ENCODE peak calls at places on chromosomes 13 and 19, in seven cellular contexts. M, A, W, J, G, D and P are unnamed samples. For H3K4me1, the result is how much of the 10 kb centered on the place peaks cover.

GRCh38 chr13:41785402-41786142 is 175.3 kb downstream of the VWA8 start:
- DNase-seq in J (no peak), A (no peak), G (no peak), M (no peak), W (no peak), D (no peak), P (no peak)

GRCh38 chr13:97200081-97200942 is 21.8 kb upstream of the MBNL2 start:
- DNase-seq in A (no peak), M (no peak), D (no peak), J (no peak), G (no peak), W (no peak), P (no peak)

GRCh38 chr13:73849292-73849691 is 284.9 kb downstream of the KLF12 start:
- DNase-seq in J (peak), G (peak), M (peak), W (peak), A (no peak), D (peak), P (peak)

GRCh38 chr13:18995259-18995873 is 186.3 kb downstream of the TUBA3C start:
- DNase-seq in D (no peak), A (no peak), G (no peak), J (no peak), W (no peak), M (no peak), P (no peak)

GRCh38 chr13:34145061-34145460 is 327.1 kb downstream of the RFC3 start:
- DNase-seq in A (no peak), G (no peak), J (no peak), M (no peak), W (no peak), D (no peak), P (no peak)

GRCh38 chr13:19071161-19071936 is 110.3 kb downstream of the TUBA3C start:
- DNase-seq in G (no peak), M (no peak), J (no peak), W (no peak), A (no peak), D (no peak), P (no peak)

GRCh38 chr19:29675120-29675649 is 9.9 kb downstream of the PLEKHF1 start:
- DNase-seq in M (no peak), W (no peak), D (no peak), A (no peak), J (no peak), G (no peak), P (no peak)

GRCh38 chr19:19630062-19630414 is 2.0 kb upstream of the LPAR2 start:
- DNase-seq in D (no peak), M (no peak), A (no peak), W (no peak), J (no peak), G (no peak), P (no peak)

GRCh38 chr19:51710163-51710562 is 13.6 kb downstream of the HAS1 start:
- DNase-seq in J (peak), G (no peak), D (no peak), A (no peak), W (no peak), M (no peak), P (no peak)

GRCh38 chr13:79765331-79765730 is 284.4 kb downstream of the NDFIP2 start:
- DNase-seq in M (no peak), A (no peak), G (no peak), J (no peak), W (no peak), D (no peak), P (no peak)

GRCh38 chr13:35140321-35140720 is 198.3 kb downstream of the NBEA start:
- DNase-seq in M (no peak), W (no peak), A (no peak), J (no peak), D (no peak), G (no peak), P (no peak)

GRCh38 chr19:3708207-3708931 is at the start of gene TJP3:
- DNase-seq in D (peak), W (no peak), A (peak), M (peak), J (peak), G (peak), P (no peak)

GRCh38 chr19:5445667-5446066 is 9.6 kb upstream of the ZNRF4 start:
- DNase-seq in W (no peak), J (no peak), G (no peak), M (peak), D (no peak), A (peak), P (no peak)

GRCh38 chr13:45861352-45861751 is 9.8 kb upstream of the SIAH3 start:
- DNase-seq in D (no peak), W (no peak), G (no peak), M (peak), A (peak), J (no peak), P (no peak)

GRCh38 chr19:46471116-46471733 is at the start of gene PNMA8A:
- DNase-seq in D (no peak), J (peak), A (no peak), M (no peak), G (no peak), W (peak), P (no peak)

GRCh38 chr13:112974125-112974524 is 5.1 kb downstream of the MCF2L start:
- DNase-seq in A (no peak), W (no peak), G (no peak), J (no peak), D (no peak), M (no peak), P (no peak)

GRCh38 chr13:99352351-99353271 is 45.4 kb upstream of the GPR183 start:
- DNase-seq in J (no peak), A (no peak), M (no peak), G (no peak), W (no peak), D (no peak), P (no peak)

GRCh38 chr19:22783651-22784050 is 300 bp downstream of the ZNF99 start:
- DNase-seq in J (no peak), W (no peak), A (no peak), D (no peak), M (no peak), G (no peak), P (no peak)

GRCh38 chr13:43016226-43016625 is 7.2 kb upstream of the DNAJC15 start:
- DNase-seq in W (no peak), J (no peak), M (no peak), G (no peak), D (no peak), A (no peak), P (no peak)

GRCh38 chr13:32253911-32254399 is 61.2 kb downstream of the ZAR1L start:
- DNase-seq in M (no peak), J (no peak), G (no peak), A (no peak), W (no peak), D (no peak), P (no peak)

GRCh38 chr19:38837656-38838121 is 6.1 kb upstream of the ECH1 start:
- DNase-seq in G (peak), A (peak), M (peak), J (no peak), D (no peak), W (no peak), P (no peak)

GRCh38 chr19:15448778-15449619 is 757 bp downstream of the WIZ start:
- DNase-seq in A (no peak), W (no peak), D (no peak), G (no peak), J (no peak), M (no peak), P (peak)

GRCh38 chr13:97583884-97584497 is 150.0 kb downstream of the RAP2A start:
- DNase-seq in A (no peak), M (no peak), D (no peak), G (no peak), W (no peak), J (no peak), P (no peak)

GRCh38 chr13:110428281-110428680 is 121.2 kb downstream of the COL4A2 start:
- DNase-seq in M (no peak), G (no peak), D (no peak), J (no peak), A (no peak), W (no peak), P (no peak)

GRCh38 chr13:100432611-100433010 is 156.0 kb downstream of the GGACT start:
- DNase-seq in M (no peak), G (no peak), J (no peak), W (no peak), A (no peak), D (no peak), P (no peak)

GRCh38 chr13:20814224-20814910 is 40.6 kb upstream of the EEF1AKMT1 start:
- DNase-seq in M (peak), W (no peak), J (peak), A (peak), D (no peak), G (peak), P (no peak)

GRCh38 chr19:6778386-6778785 is 5.9 kb downstream of the VAV1 start:
- DNase-seq in D (peak), W (no peak), A (no peak), G (no peak), J (no peak), M (no peak), P (peak)

GRCh38 chr13:77184455-77184854 is 142.4 kb downstream of the MYCBP2 start:
- DNase-seq in W (no peak), A (peak), G (no peak), M (no peak), J (no peak), D (peak), P (peak)

GRCh38 chr13:77176350-77176749 is 149.4 kb upstream of the FBXL3 start:
- DNase-seq in D (no peak), A (peak), M (peak), G (no peak), J (peak), W (no peak), P (no peak)

GRCh38 chr13:77185721-77186120 is 141.2 kb downstream of the MYCBP2 start:
- DNase-seq in J (no peak), A (peak), G (no peak), M (no peak), D (no peak), W (no peak), P (no peak)

GRCh38 chr13:77177646-77178045 is 149.2 kb downstream of the MYCBP2 start:
- DNase-seq in G (no peak), J (no peak), A (peak), W (no peak), M (no peak), D (no peak), P (no peak)

GRCh38 chr13:77180011-77180410 is 146.9 kb downstream of the MYCBP2 start:
- DNase-seq in M (no peak), W (no peak), G (no peak), D (no peak), J (no peak), A (no peak), P (no peak)
- TF ChIP-seq CTCF in M (no peak), W (no peak), G (no peak), D (no peak), J (no peak), A (no peak), P (no peak)

GRCh38 chr13:107271226-107271625 is 703.3 kb upstream of the ARGLU1 start:
- DNase-seq in J (peak), W (peak), A (no peak), D (no peak), G (no peak), M (peak), P (no peak)

GRCh38 chr13:107266657-107267056 is 698.7 kb upstream of the ARGLU1 start:
- DNase-seq in A (no peak), G (no peak), W (no peak), J (no peak), D (no peak), M (no peak), P (no peak)
- H3K4me2 ChIP-seq in A (no peak), G (no peak), W (no peak), J (no peak), D (no peak), M (no peak), P (no peak)

GRCh38 chr19:1841209-1841924 is 6.9 kb downstream of the REXO1 start:
- DNase-seq in J (no peak), D (no peak), G (no peak), M (no peak), W (no peak), A (no peak), P (no peak)
- H3K4me1 ChIP-seq in J (under half), D (under half), G (under half), M (under half), W (under half), A (under half), P (under half)

GRCh38 chr13:81012031-81012430 is 671.1 kb upstream of the SPRY2 start:
- DNase-seq in W (no peak), A (no peak), J (no peak), M (no peak), G (no peak), D (no peak), P (no peak)
- TF ChIP-seq CTCF in W (peak), A (peak), J (no peak), M (no peak), G (no peak), D (no peak), P (no peak)

GRCh38 chr13:103556681-103557080 is 490.5 kb upstream of the SLC10A2 start:
- DNase-seq in D (no peak), A (no peak), W (no peak), G (no peak), M (no peak), J (no peak), P (no peak)

GRCh38 chr13:103557878-103558277 is 491.7 kb upstream of the SLC10A2 start:
- DNase-seq in J (no peak), A (no peak), D (no peak), W (no peak), G (no peak), M (no peak), P (no peak)
- H3K4me2 ChIP-seq in J (no peak), A (no peak), D (no peak), W (no peak), G (no peak), M (no peak), P (no peak)

GRCh38 chr19:49894879-49895565 is 1.7 kb downstream of the IL4I1 start:
- DNase-seq in J (no peak), W (no peak), D (no peak), M (no peak), A (no peak), G (no peak), P (no peak)

GRCh38 chr19:49895566-49896297 is 955 bp downstream of the IL4I1 start:
- DNase-seq in D (no peak), J (no peak), G (no peak), M (no peak), W (no peak), A (no peak), P (no peak)

GRCh38 chr19:49893135-49893534 is 3.6 kb downstream of the IL4I1 start:
- DNase-seq in A (no peak), M (no peak), J (no peak), G (no peak), D (no peak), W (no peak), P (no peak)

GRCh38 chr19:49894011-49894664 is 2.5 kb downstream of the IL4I1 start:
- DNase-seq in A (no peak), W (no peak), J (no peak), D (no peak), M (no peak), G (no peak), P (no peak)

GRCh38 chr19:49896863-49897621 is at the start of gene IL4I1:
- DNase-seq in J (peak), M (no peak), A (no peak), G (no peak), D (peak), W (no peak), P (peak)
- H3K4me1 ChIP-seq in J (under half), M (under half), A (under half), G (under half), D (under half), W (under half), P (under half)

GRCh38 chr19:10811391-10812111 is 24.5 kb downstream of the TMED1 start:
- DNase-seq in W (no peak), J (no peak), G (no peak), A (no peak), D (no peak), M (no peak), P (no peak)

GRCh38 chr19:10812902-10813404 is 23.1 kb downstream of the TMED1 start:
- DNase-seq in W (no peak), A (peak), D (no peak), J (peak), M (peak), G (peak), P (no peak)

GRCh38 chr19:10815007-10815531 is 20.9 kb downstream of the TMED1 start:
- DNase-seq in D (no peak), A (no peak), W (no peak), G (no peak), M (no peak), J (no peak), P (no peak)

GRCh38 chr19:10809693-10810285 is 26.2 kb downstream of the TMED1 start:
- DNase-seq in D (no peak), J (no peak), A (no peak), G (no peak), W (no peak), M (no peak), P (no peak)

GRCh38 chr19:10812196-10812595 is 23.8 kb downstream of the TMED1 start:
- DNase-seq in A (no peak), M (no peak), G (no peak), W (peak), J (no peak), D (no peak), P (no peak)
- TF ChIP-seq CTCF in A (no peak), M (no peak), G (no peak), W (no peak), J (no peak), D (no peak), P (no peak)

GRCh38 chr13:114025432-114026127 is 51.7 kb upstream of the C13orf46 start:
- DNase-seq in D (peak), W (no peak), G (no peak), J (peak), M (no peak), A (no peak), P (peak)
- H3K4me2 ChIP-seq in D (peak), W (no peak), G (no peak), J (peak), M (no peak), A (no peak), P (peak)